ENCODE peak calls at places on chromosome 9, in seven cellular contexts. One of them, this sample, is unnamed.

GRCh38 chr9:98357921-98358535 is 102.6 kb upstream of the TBC1D2 start:
- DNase-seq in CD8-positive, alpha-beta memory T cell: no peak
- DNase-seq in hepatocyte: no peak
- DNase-seq in adrenal gland: no peak
- DNase-seq in fibroblast of lung: peak; percentile 64
- DNase-seq in CD4-positive, CD25-positive, alpha-beta regulatory T cell: no peak
- DNase-seq in brain microvascular endothelial cell: peak; percentile 59
- DNase-seq in this sample: no peak

GRCh38 chr9:26945591-26945990 is 1.5 kb downstream of the PLAA start:
- DNase-seq in adrenal gland: no peak
- DNase-seq in hepatocyte: no peak
- DNase-seq in CD4-positive, CD25-positive, alpha-beta regulatory T cell: no peak
- DNase-seq in fibroblast of lung: no peak
- DNase-seq in CD8-positive, alpha-beta memory T cell: no peak
- DNase-seq in brain microvascular endothelial cell: no peak
- DNase-seq in this sample: peak; percentile 22

GRCh38 chr9:87675906-87676515 is 49.9 kb upstream of the CTSL start:
- DNase-seq in fibroblast of lung: no peak
- DNase-seq in hepatocyte: peak; percentile 2
- DNase-seq in brain microvascular endothelial cell: no peak
- DNase-seq in CD8-positive, alpha-beta memory T cell: no peak
- DNase-seq in adrenal gland: no peak
- DNase-seq in CD4-positive, CD25-positive, alpha-beta regulatory T cell: no peak
- DNase-seq in this sample: no peak

GRCh38 chr9:112868956-112869594 is 21.6 kb downstream of the SLC46A2 start:
- DNase-seq in hepatocyte: no peak
- DNase-seq in CD8-positive, alpha-beta memory T cell: no peak
- DNase-seq in fibroblast of lung: no peak
- DNase-seq in adrenal gland: no peak
- DNase-seq in CD4-positive, CD25-positive, alpha-beta regulatory T cell: no peak
- DNase-seq in brain microvascular endothelial cell: no peak
- DNase-seq in this sample: no peak

GRCh38 chr9:100725376-100725775 is 147.5 kb downstream of the CAVIN4 start:
- DNase-seq in hepatocyte: no peak
- DNase-seq in fibroblast of lung: no peak
- DNase-seq in CD4-positive, CD25-positive, alpha-beta regulatory T cell: no peak
- DNase-seq in brain microvascular endothelial cell: no peak
- DNase-seq in adrenal gland: no peak
- DNase-seq in CD8-positive, alpha-beta memory T cell: no peak
- DNase-seq in this sample: no peak

GRCh38 chr9:3240651-3241268 is 285.0 kb downstream of the RFX3 start:
- DNase-seq in hepatocyte: peak; percentile 67
- DNase-seq in brain microvascular endothelial cell: peak; percentile 61
- DNase-seq in CD8-positive, alpha-beta memory T cell: peak; percentile 12
- DNase-seq in CD4-positive, CD25-positive, alpha-beta regulatory T cell: peak; percentile 77
- DNase-seq in adrenal gland: peak; percentile 66
- DNase-seq in fibroblast of lung: peak; percentile 70
- DNase-seq in this sample: peak; percentile 19

GRCh38 chr9:7760014-7760415 is 39.6 kb downstream of the DMAC1 start:
- DNase-seq in CD4-positive, CD25-positive, alpha-beta regulatory T cell: no peak
- DNase-seq in hepatocyte: peak; percentile 6
- DNase-seq in brain microvascular endothelial cell: no peak
- DNase-seq in adrenal gland: no peak
- DNase-seq in CD8-positive, alpha-beta memory T cell: no peak
- DNase-seq in fibroblast of lung: peak; percentile 34
- DNase-seq in this sample: no peak

GRCh38 chr9:25677301-25678146 is 720 bp downstream of the TUSC1 start:
- DNase-seq in brain microvascular endothelial cell: peak; percentile 50
- DNase-seq in adrenal gland: peak; percentile 90
- DNase-seq in CD8-positive, alpha-beta memory T cell: no peak
- DNase-seq in fibroblast of lung: peak; percentile 80
- DNase-seq in hepatocyte: peak; percentile 80
- DNase-seq in CD4-positive, CD25-positive, alpha-beta regulatory T cell: peak; percentile 1
- DNase-seq in this sample: peak; percentile 17

GRCh38 chr9:8728910-8729309 is 929.3 kb upstream of the DMAC1 start:
- DNase-seq in brain microvascular endothelial cell: no peak
- DNase-seq in hepatocyte: no peak
- DNase-seq in adrenal gland: no peak
- DNase-seq in fibroblast of lung: no peak
- DNase-seq in CD4-positive, CD25-positive, alpha-beta regulatory T cell: no peak
- DNase-seq in CD8-positive, alpha-beta memory T cell: no peak
- DNase-seq in this sample: no peak

GRCh38 chr9:125142560-125143376 is 560 bp downstream of the SCAI start:
- DNase-seq in fibroblast of lung: no peak
- DNase-seq in CD4-positive, CD25-positive, alpha-beta regulatory T cell: peak; percentile 49
- DNase-seq in CD8-positive, alpha-beta memory T cell: no peak
- DNase-seq in hepatocyte: peak; percentile 19
- DNase-seq in adrenal gland: peak; percentile 11
- DNase-seq in brain microvascular endothelial cell: no peak
- DNase-seq in this sample: peak; percentile 89

GRCh38 chr9:86034863-86035734 is 64.3 kb downstream of the GOLM1 start:
- DNase-seq in brain microvascular endothelial cell: peak; percentile 50
- DNase-seq in CD4-positive, CD25-positive, alpha-beta regulatory T cell: peak; percentile 19
- DNase-seq in adrenal gland: peak; percentile 51
- DNase-seq in CD8-positive, alpha-beta memory T cell: no peak
- DNase-seq in fibroblast of lung: peak; percentile 57
- DNase-seq in hepatocyte: peak; percentile 49
- DNase-seq in this sample: peak; percentile 82

GRCh38 chr9:19631181-19631580 is 157.7 kb downstream of the SLC24A2 start:
- DNase-seq in brain microvascular endothelial cell: no peak
- DNase-seq in adrenal gland: no peak
- DNase-seq in CD4-positive, CD25-positive, alpha-beta regulatory T cell: no peak
- DNase-seq in hepatocyte: no peak
- DNase-seq in CD8-positive, alpha-beta memory T cell: no peak
- DNase-seq in fibroblast of lung: no peak
- DNase-seq in this sample: no peak

GRCh38 chr9:128412120-128412790 is 8.4 kb upstream of the CERCAM start:
- DNase-seq in brain microvascular endothelial cell: peak; percentile 43
- DNase-seq in hepatocyte: peak; percentile 56
- DNase-seq in fibroblast of lung: peak; percentile 40
- DNase-seq in CD4-positive, CD25-positive, alpha-beta regulatory T cell: peak; percentile 39
- DNase-seq in CD8-positive, alpha-beta memory T cell: peak; percentile 10
- DNase-seq in adrenal gland: peak; percentile 26
- DNase-seq in this sample: peak; percentile 95

GRCh38 chr9:129981180-129981907 is 61.6 kb downstream of the FNBP1 start:
- DNase-seq in brain microvascular endothelial cell: peak; percentile 92
- DNase-seq in hepatocyte: peak; percentile 64
- DNase-seq in fibroblast of lung: peak; percentile 27
- DNase-seq in adrenal gland: peak; percentile 63
- DNase-seq in CD4-positive, CD25-positive, alpha-beta regulatory T cell: no peak
- DNase-seq in CD8-positive, alpha-beta memory T cell: no peak
- DNase-seq in this sample: no peak

GRCh38 chr9:69307446-69308216 is 17.4 kb upstream of the ENTREP1 start:
- DNase-seq in brain microvascular endothelial cell: peak; percentile 68
- DNase-seq in fibroblast of lung: no peak
- DNase-seq in adrenal gland: no peak
- DNase-seq in CD4-positive, CD25-positive, alpha-beta regulatory T cell: no peak
- DNase-seq in hepatocyte: peak; percentile 35
- DNase-seq in CD8-positive, alpha-beta memory T cell: no peak
- DNase-seq in this sample: peak; percentile 22

GRCh38 chr9:126395439-126396212 is 69.0 kb downstream of the MVB12B start:
- DNase-seq in CD8-positive, alpha-beta memory T cell: no peak
- DNase-seq in adrenal gland: peak; percentile 71
- DNase-seq in CD4-positive, CD25-positive, alpha-beta regulatory T cell: no peak
- DNase-seq in hepatocyte: no peak
- DNase-seq in fibroblast of lung: peak; percentile 70
- DNase-seq in brain microvascular endothelial cell: peak; percentile 46
- DNase-seq in this sample: no peak

GRCh38 chr9:130720762-130721161 is 27.2 kb downstream of the EXOSC2 start:
- DNase-seq in brain microvascular endothelial cell: no peak
- DNase-seq in CD4-positive, CD25-positive, alpha-beta regulatory T cell: no peak
- DNase-seq in hepatocyte: no peak
- DNase-seq in adrenal gland: no peak
- DNase-seq in CD8-positive, alpha-beta memory T cell: no peak
- DNase-seq in fibroblast of lung: no peak
- DNase-seq in this sample: no peak

GRCh38 chr9:21789541-21790037 is 12.8 kb upstream of the MTAP start:
- DNase-seq in CD8-positive, alpha-beta memory T cell: no peak
- DNase-seq in adrenal gland: peak; percentile 50
- DNase-seq in CD4-positive, CD25-positive, alpha-beta regulatory T cell: peak; percentile 87
- DNase-seq in fibroblast of lung: peak; percentile 95
- DNase-seq in brain microvascular endothelial cell: peak; percentile 73
- DNase-seq in hepatocyte: peak; percentile 91
- DNase-seq in this sample: peak; percentile 19

GRCh38 chr9:81588148-81588874 is 101.0 kb downstream of the TLE1 start:
- DNase-seq in CD8-positive, alpha-beta memory T cell: no peak
- DNase-seq in hepatocyte: peak; percentile 80
- DNase-seq in CD4-positive, CD25-positive, alpha-beta regulatory T cell: no peak
- DNase-seq in brain microvascular endothelial cell: peak; percentile 69
- DNase-seq in fibroblast of lung: peak; percentile 81
- DNase-seq in adrenal gland: peak; percentile 82
- DNase-seq in this sample: no peak

GRCh38 chr9:130207241-130207992 is 35.2 kb downstream of the NCS1 start:
- DNase-seq in adrenal gland: no peak
- DNase-seq in fibroblast of lung: no peak
- DNase-seq in brain microvascular endothelial cell: no peak
- DNase-seq in CD8-positive, alpha-beta memory T cell: no peak
- DNase-seq in hepatocyte: no peak
- DNase-seq in CD4-positive, CD25-positive, alpha-beta regulatory T cell: no peak
- DNase-seq in this sample: peak; percentile 39

GRCh38 chr9:120850315-120850714 is 7.6 kb upstream of the PSMD5 start:
- DNase-seq in adrenal gland: no peak
- DNase-seq in CD4-positive, CD25-positive, alpha-beta regulatory T cell: no peak
- DNase-seq in CD8-positive, alpha-beta memory T cell: no peak
- DNase-seq in fibroblast of lung: no peak
- DNase-seq in brain microvascular endothelial cell: no peak
- DNase-seq in hepatocyte: no peak
- DNase-seq in this sample: no peak

GRCh38 chr9:8206720-8207119 is 407.1 kb upstream of the DMAC1 start:
- DNase-seq in adrenal gland: no peak
- DNase-seq in hepatocyte: no peak
- DNase-seq in CD4-positive, CD25-positive, alpha-beta regulatory T cell: peak; percentile 24
- DNase-seq in CD8-positive, alpha-beta memory T cell: no peak
- DNase-seq in fibroblast of lung: no peak
- DNase-seq in brain microvascular endothelial cell: no peak
- DNase-seq in this sample: no peak

GRCh38 chr9:126472931-126473330 is 140.8 kb upstream of the LMX1B start:
- DNase-seq in CD8-positive, alpha-beta memory T cell: no peak
- DNase-seq in hepatocyte: no peak
- DNase-seq in fibroblast of lung: no peak
- DNase-seq in CD4-positive, CD25-positive, alpha-beta regulatory T cell: no peak
- DNase-seq in adrenal gland: no peak
- DNase-seq in brain microvascular endothelial cell: no peak
- DNase-seq in this sample: no peak

GRCh38 chr9:127090341-127090985 is 32.0 kb downstream of the ANGPTL2 start:
- DNase-seq in adrenal gland: no peak
- DNase-seq in CD4-positive, CD25-positive, alpha-beta regulatory T cell: no peak
- DNase-seq in brain microvascular endothelial cell: no peak
- DNase-seq in fibroblast of lung: no peak
- DNase-seq in hepatocyte: no peak
- DNase-seq in CD8-positive, alpha-beta memory T cell: no peak
- DNase-seq in this sample: no peak

GRCh38 chr9:125756499-125756898 is 9.3 kb downstream of the PBX3 start:
- DNase-seq in hepatocyte: no peak
- DNase-seq in CD4-positive, CD25-positive, alpha-beta regulatory T cell: no peak
- DNase-seq in adrenal gland: no peak
- DNase-seq in CD8-positive, alpha-beta memory T cell: no peak
- DNase-seq in fibroblast of lung: no peak
- DNase-seq in brain microvascular endothelial cell: no peak
- DNase-seq in this sample: no peak

GRCh38 chr9:71490810-71491209 is 277.5 kb downstream of the CEMIP2 start:
- DNase-seq in hepatocyte: no peak
- DNase-seq in CD4-positive, CD25-positive, alpha-beta regulatory T cell: peak; percentile 5
- DNase-seq in brain microvascular endothelial cell: no peak
- DNase-seq in adrenal gland: no peak
- DNase-seq in CD8-positive, alpha-beta memory T cell: no peak
- DNase-seq in fibroblast of lung: no peak
- DNase-seq in this sample: peak; percentile 8

GRCh38 chr9:20355022-20355421 is 267.3 kb downstream of the MLLT3 start:
- DNase-seq in brain microvascular endothelial cell: peak; percentile 78
- DNase-seq in CD8-positive, alpha-beta memory T cell: no peak
- DNase-seq in fibroblast of lung: peak; percentile 88
- DNase-seq in CD4-positive, CD25-positive, alpha-beta regulatory T cell: no peak
- DNase-seq in hepatocyte: peak; percentile 12
- DNase-seq in adrenal gland: no peak
- DNase-seq in this sample: no peak

GRCh38 chr9:136193127-136193890 is 11.6 kb downstream of the LHX3 start:
- DNase-seq in CD8-positive, alpha-beta memory T cell: no peak
- DNase-seq in brain microvascular endothelial cell: no peak
- DNase-seq in fibroblast of lung: no peak
- DNase-seq in adrenal gland: no peak
- DNase-seq in hepatocyte: no peak
- DNase-seq in CD4-positive, CD25-positive, alpha-beta regulatory T cell: no peak
- DNase-seq in this sample: peak; percentile 88
- H3K4me3 ChIP-seq in CD8-positive, alpha-beta memory T cell: no peak overlapping the region
- H3K4me3 ChIP-seq in brain microvascular endothelial cell: no peak overlapping the region
- H3K4me3 ChIP-seq in fibroblast of lung: no peak overlapping the region
- H3K4me3 ChIP-seq in adrenal gland: no peak overlapping the region
- H3K4me3 ChIP-seq in hepatocyte: no peak overlapping the region
- H3K4me3 ChIP-seq in CD4-positive, CD25-positive, alpha-beta regulatory T cell: no peak overlapping the region
- H3K4me3 ChIP-seq in this sample: peak overlapping the region; percentile 33

DNA sequence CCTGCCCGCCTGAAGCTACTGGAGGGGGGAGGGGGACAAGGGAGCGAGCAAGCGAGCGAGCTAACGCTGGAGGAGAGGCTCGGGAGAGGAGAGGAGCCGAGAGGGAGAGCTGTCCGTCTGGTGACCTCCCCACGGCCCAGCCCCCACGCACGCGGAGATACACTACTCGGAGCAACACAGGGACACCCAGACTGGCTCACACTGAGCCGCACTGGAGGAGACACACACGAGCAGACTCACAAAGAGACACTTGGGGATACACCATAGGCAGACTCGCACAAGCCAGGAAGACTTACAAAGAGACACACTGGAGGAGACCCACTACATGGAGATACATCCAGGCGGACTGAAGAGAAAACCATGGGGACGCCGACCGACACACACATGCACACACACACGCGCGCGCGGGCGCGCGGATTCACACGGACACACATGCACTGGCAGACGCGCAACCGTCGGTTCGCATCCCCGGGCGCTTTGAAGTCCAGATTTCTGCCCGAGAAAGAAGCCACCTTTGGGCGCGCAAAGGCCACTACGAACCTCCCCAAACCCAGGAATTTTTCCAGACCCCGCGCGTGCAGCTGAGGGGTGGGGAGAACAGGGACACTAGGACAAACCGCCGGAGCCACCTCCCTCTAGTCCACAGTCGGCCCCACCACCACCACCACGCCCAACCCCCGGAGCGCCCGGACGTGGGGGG is 703 bp downstream of the CNTFR start:
- DNase-seq in CD4-positive, CD25-positive, alpha-beta regulatory T cell: no peak
- DNase-seq in fibroblast of lung: no peak
- DNase-seq in brain microvascular endothelial cell: no peak
- DNase-seq in hepatocyte: no peak
- DNase-seq in adrenal gland: no peak
- DNase-seq in CD8-positive, alpha-beta memory T cell: no peak
- DNase-seq in this sample: peak; percentile 82
- H3K27me3 ChIP-seq in CD4-positive, CD25-positive, alpha-beta regulatory T cell: peaks cover 32% of the 10 kb centered on the region
- H3K27me3 ChIP-seq in fibroblast of lung: peaks cover 72% of the 10 kb centered on the region
- H3K27me3 ChIP-seq in brain microvascular endothelial cell: peaks cover 97% of the 10 kb centered on the region
- H3K27me3 ChIP-seq in hepatocyte: peaks cover 92% of the 10 kb centered on the region
- H3K27me3 ChIP-seq in adrenal gland: peaks cover 30% of the 10 kb centered on the region
- H3K27me3 ChIP-seq in CD8-positive, alpha-beta memory T cell: peaks cover 74% of the 10 kb centered on the region
- H3K27me3 ChIP-seq in this sample: peaks cover 96% of the 10 kb centered on the region

GRCh38 chr9:376115-376514 is 161.4 kb downstream of the DOCK8 start:
- DNase-seq in CD8-positive, alpha-beta memory T cell: no peak
- DNase-seq in fibroblast of lung: no peak
- DNase-seq in CD4-positive, CD25-positive, alpha-beta regulatory T cell: no peak
- DNase-seq in brain microvascular endothelial cell: no peak
- DNase-seq in adrenal gland: no peak
- DNase-seq in hepatocyte: no peak
- DNase-seq in this sample: no peak
- H3K36me3 ChIP-seq in CD8-positive, alpha-beta memory T cell: peaks cover 67% of the 10 kb centered on the region
- H3K36me3 ChIP-seq in fibroblast of lung: no peaks in the 10 kb centered on the region
- H3K36me3 ChIP-seq in CD4-positive, CD25-positive, alpha-beta regulatory T cell: peaks cover 88% of the 10 kb centered on the region
- H3K36me3 ChIP-seq in brain microvascular endothelial cell: no peaks in the 10 kb centered on the region
- H3K36me3 ChIP-seq in adrenal gland: peaks cover 28% of the 10 kb centered on the region
- H3K36me3 ChIP-seq in hepatocyte: no peaks in the 10 kb centered on the region
- H3K36me3 ChIP-seq in this sample: no peaks in the 10 kb centered on the region

GRCh38 chr9:133449760-133450159 is 10.0 kb upstream of the CACFD1 start:
- DNase-seq in hepatocyte: peak; percentile 44
- DNase-seq in adrenal gland: no peak
- DNase-seq in fibroblast of lung: no peak
- DNase-seq in CD8-positive, alpha-beta memory T cell: no peak
- DNase-seq in brain microvascular endothelial cell: no peak
- DNase-seq in CD4-positive, CD25-positive, alpha-beta regulatory T cell: no peak
- DNase-seq in this sample: no peak
- H3K4me3 ChIP-seq in hepatocyte: no peak overlapping the region
- H3K4me3 ChIP-seq in adrenal gland: no peak overlapping the region
- H3K4me3 ChIP-seq in fibroblast of lung: no peak overlapping the region
- H3K4me3 ChIP-seq in CD8-positive, alpha-beta memory T cell: no peak overlapping the region
- H3K4me3 ChIP-seq in brain microvascular endothelial cell: no peak overlapping the region
- H3K4me3 ChIP-seq in CD4-positive, CD25-positive, alpha-beta regulatory T cell: no peak overlapping the region
- H3K4me3 ChIP-seq in this sample: no peak overlapping the region

This sample was measured in H7.